ENCODE peak calls at places on chromosomes 3 and 15, in four cellular contexts. One of them, this sample, is unnamed.

GRCh38 chr3:157130138-157130880 is 29.6 kb downstream of the CCNL1 start:
- DNase-seq in A549: peak
- DNase-seq in K562: peak
- DNase-seq in H1: peak
- DNase-seq in this sample: peak

GRCh38 chr3:15926866-15927265 is 129.1 kb upstream of the ANKRD28 start:
- DNase-seq in A549: no peak
- DNase-seq in K562: no peak
- DNase-seq in H1: no peak
- DNase-seq in this sample: no peak

GRCh38 chr15:85587707-85588441 is 206.9 kb downstream of the KLHL25 start:
- DNase-seq in A549: no peak
- DNase-seq in K562: no peak
- DNase-seq in H1: no peak
- DNase-seq in this sample: no peak

GRCh38 chr3:73029321-73029796 is 32.1 kb upstream of the EBLN2 start:
- DNase-seq in A549: peak
- DNase-seq in K562: no peak
- DNase-seq in H1: no peak
- DNase-seq in this sample: peak

GRCh38 chr15:91919014-91919534 is 65.6 kb downstream of the SLCO3A1 start:
- DNase-seq in A549: no peak
- DNase-seq in K562: no peak
- DNase-seq in H1: no peak
- DNase-seq in this sample: no peak

GRCh38 chr3:53614307-53614706 is 119.9 kb downstream of the CACNA1D start:
- DNase-seq in A549: no peak
- DNase-seq in K562: no peak
- DNase-seq in H1: no peak
- DNase-seq in this sample: no peak

GRCh38 chr3:77197408-77197807 is 157.5 kb downstream of the ROBO2 start:
- DNase-seq in A549: no peak
- DNase-seq in K562: no peak
- DNase-seq in H1: no peak
- DNase-seq in this sample: no peak

GRCh38 chr3:12180218-12180617 is 21.5 kb upstream of the TIMP4 start:
- DNase-seq in A549: no peak
- DNase-seq in K562: no peak
- DNase-seq in H1: no peak
- DNase-seq in this sample: no peak

GRCh38 chr15:65460948-65461347 is 38.2 kb upstream of the IGDCC4 start:
- DNase-seq in A549: no peak
- DNase-seq in K562: no peak
- DNase-seq in H1: no peak
- DNase-seq in this sample: no peak

GRCh38 chr15:84658080-84658787 is at the start of gene NMB:
- DNase-seq in A549: peak
- DNase-seq in K562: no peak
- DNase-seq in H1: peak
- DNase-seq in this sample: peak

GRCh38 chr3:73542127-73542526 is 82.6 kb downstream of the PDZRN3 start:
- DNase-seq in A549: no peak
- DNase-seq in K562: no peak
- DNase-seq in H1: no peak
- DNase-seq in this sample: no peak

GRCh38 chr3:95343767-95344166 is 1280.9 kb downstream of the NSUN3 start:
- DNase-seq in A549: no peak
- DNase-seq in K562: no peak
- DNase-seq in H1: no peak
- DNase-seq in this sample: no peak

GRCh38 chr3:138862924-138863775 is 28.4 kb upstream of the PIK3CB start:
- DNase-seq in A549: peak
- DNase-seq in K562: peak
- DNase-seq in H1: no peak
- DNase-seq in this sample: peak

DNA sequence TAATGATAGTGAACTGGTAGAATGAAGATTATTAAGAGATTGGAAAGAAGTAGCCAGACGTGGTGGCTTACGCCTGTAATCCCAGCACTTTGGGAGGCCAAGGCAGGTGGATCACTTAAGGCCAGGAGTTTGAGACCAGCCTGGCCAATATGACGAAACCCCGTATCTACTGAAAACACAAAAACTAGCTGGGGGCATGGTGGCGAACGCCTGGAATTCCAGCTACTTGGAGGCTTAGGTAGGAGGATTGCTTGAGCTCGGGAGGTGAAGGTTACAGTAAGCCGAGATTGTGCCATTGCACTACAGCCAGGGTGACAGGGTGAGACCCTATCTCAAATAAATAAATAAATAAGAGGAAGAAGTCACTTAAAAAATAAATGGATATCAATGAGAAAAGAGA is 14.0 kb downstream of the USP8 start:
- DNase-seq in A549: no peak
- DNase-seq in K562: no peak
- DNase-seq in H1: no peak
- DNase-seq in this sample: no peak
- TF ChIP-seq PHF8 in A549: no peak
- TF ChIP-seq PHF8 in K562: no peak
- TF ChIP-seq PHF8 in H1: no peak
- TF ChIP-seq PHF8 in this sample: no peak

GRCh38 chr3:169083126-169083525 is 580.4 kb downstream of the MECOM start:
- DNase-seq in A549: no peak
- DNase-seq in K562: no peak
- DNase-seq in H1: no peak
- DNase-seq in this sample: no peak

GRCh38 chr3:169082634-169083033 is 580.9 kb downstream of the MECOM start:
- DNase-seq in A549: no peak
- DNase-seq in K562: no peak
- DNase-seq in H1: no peak
- DNase-seq in this sample: no peak

GRCh38 chr3:169082076-169082475 is 581.4 kb downstream of the MECOM start:
- DNase-seq in A549: no peak
- DNase-seq in K562: no peak
- DNase-seq in H1: no peak
- DNase-seq in this sample: no peak

GRCh38 chr3:169090559-169090958 is 573.0 kb downstream of the MECOM start:
- DNase-seq in A549: no peak
- DNase-seq in K562: no peak
- DNase-seq in H1: no peak
- DNase-seq in this sample: no peak

GRCh38 chr3:169085827-169086226 is 577.7 kb downstream of the MECOM start:
- DNase-seq in A549: no peak
- DNase-seq in K562: no peak
- DNase-seq in H1: no peak
- DNase-seq in this sample: no peak
- TF ChIP-seq PHF8 in A549: no peak
- TF ChIP-seq PHF8 in K562: no peak
- TF ChIP-seq PHF8 in H1: no peak
- TF ChIP-seq PHF8 in this sample: no peak

GRCh38 chr3:31534036-31534435 is 1.3 kb downstream of the STT3B start:
- DNase-seq in A549: peak
- DNase-seq in K562: no peak
- DNase-seq in H1: no peak
- DNase-seq in this sample: peak
- TF ChIP-seq PHF8 in A549: no peak
- TF ChIP-seq PHF8 in K562: no peak
- TF ChIP-seq PHF8 in H1: no peak
- TF ChIP-seq PHF8 in this sample: no peak

GRCh38 chr3:32860499-32860898 is 42.7 kb downstream of the TRIM71 start:
- DNase-seq in A549: no peak
- DNase-seq in K562: no peak
- DNase-seq in H1: no peak
- DNase-seq in this sample: no peak
- TF ChIP-seq PHF8 in A549: no peak
- TF ChIP-seq PHF8 in K562: no peak
- TF ChIP-seq PHF8 in H1: no peak
- TF ChIP-seq PHF8 in this sample: no peak

DNA sequence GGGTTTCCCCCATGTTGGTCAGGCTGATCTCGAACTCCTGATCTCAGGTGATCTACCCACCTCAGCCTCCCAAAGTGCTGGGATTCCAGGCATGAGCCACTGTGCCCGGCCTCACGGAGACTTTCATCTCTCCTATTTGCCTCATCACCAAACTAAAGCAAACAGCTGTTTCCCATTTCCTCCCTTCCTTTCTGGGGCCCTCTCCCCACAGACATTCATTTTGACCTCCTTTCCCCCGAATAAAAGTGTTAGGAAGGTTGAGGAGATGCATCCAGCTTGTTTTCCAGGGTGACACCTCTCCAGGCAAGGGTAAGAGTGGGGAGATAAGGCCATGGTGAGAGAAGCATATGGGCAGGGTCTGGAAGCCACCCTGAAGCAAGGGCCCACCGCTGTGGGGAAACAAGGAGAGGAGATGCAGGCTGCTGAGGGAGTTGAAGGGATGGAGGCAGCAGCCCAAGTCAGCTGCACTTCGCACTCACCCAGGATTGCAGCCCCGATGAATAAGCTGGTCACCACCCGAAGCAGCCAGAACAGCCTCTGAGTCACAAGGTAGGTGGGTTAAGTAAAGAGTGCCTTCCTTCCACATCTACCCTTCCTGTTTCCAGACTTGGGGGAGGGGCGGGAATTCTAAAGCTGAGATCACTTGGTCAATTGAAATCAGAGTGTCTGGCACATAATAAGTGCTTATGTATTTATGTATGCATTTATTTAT is 7.7 kb downstream of the DUOXA2 start:
- DNase-seq in A549: peak
- DNase-seq in K562: no peak
- DNase-seq in H1: no peak
- DNase-seq in this sample: peak
- TF ChIP-seq PHF8 in A549: no peak
- TF ChIP-seq PHF8 in K562: no peak
- TF ChIP-seq PHF8 in H1: no peak
- TF ChIP-seq PHF8 in this sample: no peak

GRCh38 chr3:38602576-38603250 is 46.8 kb downstream of the SCN5A start:
- DNase-seq in A549: no peak
- DNase-seq in K562: no peak
- DNase-seq in H1: no peak
- DNase-seq in this sample: no peak

GRCh38 chr3:38599886-38600285 is 49.6 kb downstream of the SCN5A start:
- DNase-seq in A549: no peak
- DNase-seq in K562: no peak
- DNase-seq in H1: no peak
- DNase-seq in this sample: no peak

GRCh38 chr3:38603731-38604131 is 45.8 kb downstream of the SCN5A start:
- DNase-seq in A549: no peak
- DNase-seq in K562: no peak
- DNase-seq in H1: no peak
- DNase-seq in this sample: no peak

GRCh38 chr3:38600551-38600950 is 48.9 kb downstream of the SCN5A start:
- DNase-seq in A549: no peak
- DNase-seq in K562: no peak
- DNase-seq in H1: no peak
- DNase-seq in this sample: no peak

DNA sequence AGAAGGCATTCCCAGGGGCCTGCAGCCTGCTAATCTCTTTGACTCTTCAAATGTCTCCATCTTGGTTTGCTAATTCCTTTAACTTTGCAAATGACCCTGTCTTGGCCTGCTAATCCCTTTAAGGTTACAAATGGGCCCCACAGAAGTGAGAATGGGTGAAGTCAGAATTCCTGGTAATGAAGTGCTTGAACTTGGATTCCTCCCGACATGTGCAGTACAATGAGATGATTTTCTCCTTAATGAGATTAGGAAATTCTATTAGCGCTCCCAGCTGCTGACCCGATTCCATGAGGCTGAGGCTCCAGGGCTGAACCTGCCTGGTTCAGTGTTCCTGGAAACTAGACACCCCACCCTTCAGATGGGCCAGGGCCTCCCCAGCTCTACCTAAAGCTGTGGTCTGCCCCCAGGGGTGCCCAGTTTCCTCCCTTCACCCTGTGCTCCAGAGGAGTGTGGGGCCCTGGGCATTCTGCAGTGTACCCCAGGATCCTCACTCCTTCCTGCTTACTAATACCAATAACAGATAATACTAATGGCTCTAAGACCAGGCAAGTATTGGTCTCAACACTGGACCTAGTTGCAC is 47.4 kb downstream of the SCN5A start:
- DNase-seq in A549: no peak
- DNase-seq in K562: no peak
- DNase-seq in H1: no peak
- DNase-seq in this sample: no peak
- TF ChIP-seq PHF8 in A549: no peak
- TF ChIP-seq PHF8 in K562: no peak
- TF ChIP-seq PHF8 in H1: no peak
- TF ChIP-seq PHF8 in this sample: no peak